ENCODE peak calls at places on chromosomes 7 and 10, in ten cellular contexts. T, P, L, R, Z, W, Y, M, F and H are unnamed samples.

GRCh38 chr7:130141161-130141857 is 63.9 kb downstream of the TMEM209 start:
- DNase-seq in W (peak), M (no peak), Y (peak), L (peak), T (no peak), F (peak), Z (no peak), P (no peak), R (peak), H (peak)

GRCh38 chr7:84258628-84259027 is 64.0 kb upstream of the SEMA3A start:
- DNase-seq in L (no peak), Z (no peak), R (no peak), M (peak), F (no peak), P (no peak), W (peak), T (no peak), Y (no peak), H (no peak)

GRCh38 chr10:10872706-10873276 is 144.9 kb upstream of the CELF2 start:
- DNase-seq in P (no peak), F (no peak), Y (no peak), W (no peak), Z (no peak), L (no peak), R (no peak), T (no peak), M (peak), H (no peak)

GRCh38 chr7:1950623-1951523 is 280.8 kb downstream of the ELFN1 start:
- DNase-seq in F (peak), W (no peak), T (no peak), P (peak), Y (no peak), Z (no peak), R (peak), M (no peak), L (no peak), H (peak)

GRCh38 chr10:85231534-85232270 is 903.3 kb downstream of the CCSER2 start:
- DNase-seq in W (no peak), M (no peak), P (no peak), T (no peak), Y (no peak), R (no peak), Z (no peak), F (no peak), L (no peak), H (no peak)

GRCh38 chr7:33705333-33705833 is 200.0 kb upstream of the BMPER start:
- DNase-seq in Y (no peak), L (no peak), R (no peak), P (no peak), Z (no peak), T (no peak), M (no peak), W (no peak), F (no peak), H (no peak)

GRCh38 chr7:155591055-155591750 is 44.8 kb upstream of the CNPY1 start:
- DNase-seq in L (no peak), M (no peak), T (peak), F (no peak), Z (no peak), P (no peak), Y (no peak), R (no peak), W (no peak), H (no peak)

GRCh38 chr7:82602066-82602465 is 158.5 kb upstream of the CACNA2D1 start:
- DNase-seq in R (no peak), W (no peak), Y (no peak), Z (no peak), P (no peak), T (no peak), L (no peak), F (no peak), M (no peak), H (no peak)

GRCh38 chr10:93081834-93082233 is 8.1 kb downstream of the CYP26A1 start:
- DNase-seq in T (no peak), R (no peak), F (no peak), M (no peak), Z (no peak), W (no peak), L (no peak), P (no peak), Y (no peak), H (no peak)